ENCODE peak calls at places on chromosomes 4 and X, in eight cellular contexts. D, Q, V, K, Y, P, X and S are unnamed samples.

GRCh38 chrX:153379971-153380581 is 21.1 kb downstream of the PNMA6E start:
- DNase-seq in D (no peak), Q (no peak), V (no peak), K (no peak), Y (no peak), P (no peak), X (no peak), S (no peak)

GRCh38 chrX:150536455-150537116 is 31.8 kb upstream of the MTM1 start:
- DNase-seq in D (no peak), Q (no peak), V (peak), K (no peak), Y (no peak), P (no peak), X (no peak), S (no peak)

GRCh38 chr4:156388826-156389225 is 435.2 kb upstream of the CTSO start:
- DNase-seq in D (no peak), Q (peak), V (no peak), K (no peak), Y (no peak), P (no peak), X (no peak), S (no peak)

GRCh38 chr4:76087007-76087769 is 12.7 kb downstream of the ART3 start:
- DNase-seq in D (peak), Q (peak), V (peak), K (peak), Y (no peak), P (no peak), X (no peak), S (no peak)

GRCh38 chrX:39755152-39756032 is 342.4 kb downstream of the BCOR start:
- DNase-seq in D (no peak), Q (peak), V (peak), K (peak), Y (peak), P (peak), X (peak), S (no peak)

GRCh38 chr4:188432328-188432727 is 293.1 kb downstream of the TRIML1 start:
- DNase-seq in D (no peak), Q (no peak), V (no peak), K (no peak), Y (no peak), P (no peak), X (no peak), S (no peak)

GRCh38 chrX:130111220-130111934 is 1.1 kb upstream of the ELF4 start:
- DNase-seq in D (no peak), Q (no peak), V (no peak), K (no peak), Y (no peak), P (no peak), X (no peak), S (no peak)

GRCh38 chr4:109703664-109704351 is 563 bp upstream of the CASP6 start:
- DNase-seq in D (no peak), Q (peak), V (peak), K (no peak), Y (no peak), P (no peak), X (no peak), S (no peak)

GRCh38 chrX:70525733-70526132 is 81.1 kb downstream of the DLG3 start:
- DNase-seq in D (no peak), Q (no peak), V (peak), K (no peak), Y (no peak), P (no peak), X (no peak), S (no peak)

GRCh38 chr4:153931804-153932203 is 142.9 kb upstream of the SFRP2 start:
- DNase-seq in D (no peak), Q (no peak), V (no peak), K (no peak), Y (no peak), P (no peak), X (no peak), S (no peak)

GRCh38 chrX:45986971-45987370 is 558.2 kb downstream of the ZNF674 start:
- DNase-seq in D (no peak), Q (no peak), V (no peak), K (no peak), Y (no peak), P (no peak), X (no peak), S (no peak)

GRCh38 chr4:25884040-25884788 is 21.4 kb upstream of the SEL1L3 start:
- DNase-seq in D (no peak), Q (peak), V (no peak), K (peak), Y (no peak), P (no peak), X (no peak), S (no peak)

GRCh38 chr4:69764311-69764710 is 3.9 kb upstream of the SULT1B1 start:
- DNase-seq in D (no peak), Q (no peak), V (no peak), K (no peak), Y (no peak), P (no peak), X (no peak), S (no peak)

GRCh38 chrX:101482296-101482695 is 3.0 kb upstream of the ARMCX4 start:
- DNase-seq in D (no peak), Q (no peak), V (no peak), K (no peak), Y (no peak), P (no peak), X (no peak), S (no peak)

GRCh38 chrX:115337735-115338134 is 48.2 kb downstream of the LUZP4 start:
- DNase-seq in D (no peak), Q (peak), V (no peak), K (no peak), Y (no peak), P (no peak), X (no peak), S (no peak)

GRCh38 chrX:23811135-23811781 is 28.3 kb downstream of the SAT1 start:
- DNase-seq in D (no peak), Q (no peak), V (no peak), K (no peak), Y (no peak), P (no peak), X (no peak), S (no peak)